ENCODE peak calls at places on chromosomes 3 and 15, in four cellular contexts. A is NCI-H460, O is cardiac muscle cell, F is iPS-NIHi11. B is an unnamed sample.

GRCh38 chr3:146814601-146815315 is 209.6 kb upstream of the PLSCR5 start:
- DNase-seq in A (no peak), F (no peak), O (no peak), B (no peak)

GRCh38 chr15:101045236-101045646 is 126.1 kb downstream of the LRRK1 start:
- DNase-seq in F (no peak), O (no peak), A (no peak), B (no peak)

GRCh38 chr3:197432407-197433127 is 123.2 kb downstream of the BDH1 start:
- DNase-seq in O (no peak), A (no peak), F (no peak), B (no peak)

GRCh38 chr3:192817506-192817905 is 90.2 kb upstream of the FGF12 start:
- DNase-seq in A (no peak), F (no peak), O (no peak), B (no peak)

GRCh38 chr3:17505856-17506255 is 236.6 kb downstream of the TBC1D5 start:
- DNase-seq in A (no peak), F (no peak), O (no peak), B (no peak)

GRCh38 chr3:127448161-127448561 is 142.4 kb downstream of the TPRA1 start:
- DNase-seq in F (peak; percentile 33), A (no peak), O (no peak), B (no peak)

GRCh38 chr3:59374091-59374490 is 324.3 kb upstream of the CFAP20DC start:
- DNase-seq in O (no peak), A (no peak), F (no peak), B (no peak)

GRCh38 chr3:156291269-156292123 is 171.1 kb downstream of the KCNAB1 start:
- DNase-seq in F (peak; percentile 57), O (peak; percentile 23), A (no peak), B (no peak)

GRCh38 chr15:100891316-100892012 is 11.8 kb downstream of the ALDH1A3 start:
- DNase-seq in F (peak; percentile 62), A (no peak), O (peak; percentile 34), B (no peak)

GRCh38 chr3:195802261-195802701 is 9.4 kb downstream of the MUC4 start:
- DNase-seq in A (no peak), F (no peak), O (no peak), B (no peak)

GRCh38 chr3:18767756-18768303 is 342.7 kb upstream of the SATB1 start:
- DNase-seq in O (no peak), A (no peak), F (no peak), B (no peak)

GRCh38 chr3:129002573-129003569 is 1.8 kb downstream of the EFCC1 start:
- DNase-seq in O (no peak), A (no peak), F (no peak), B (no peak)

GRCh38 chr3:11626084-11626463 is 17.6 kb downstream of the VGLL4 start:
- DNase-seq in O (no peak), F (no peak), A (no peak), B (no peak)

GRCh38 chr15:97504031-97504430 is 456.5 kb upstream of the ARRDC4 start:
- DNase-seq in F (no peak), A (no peak), O (no peak), B (no peak)

GRCh38 chr15:58771621-58772235 is 626 bp downstream of the MINDY2 start:
- DNase-seq in A (no peak), F (peak; percentile 70), O (no peak), B (no peak)

GRCh38 chr3:147735662-147736061 is 326.5 kb downstream of the ZIC1 start:
- DNase-seq in O (no peak), A (no peak), F (no peak), B (no peak)

GRCh38 chr15:45205192-45205591 is 17.4 kb upstream of the SHF start:
- DNase-seq in A (peak; percentile 58), O (peak; percentile 85), F (peak; percentile 76), B (peak; percentile 32)

GRCh38 chr15:68380456-68380855 is 51.5 kb downstream of the ITGA11 start:
- DNase-seq in O (no peak), F (no peak), A (no peak), B (no peak)

GRCh38 chr3:61236556-61236955 is 14.7 kb downstream of the FHIT start:
- DNase-seq in F (no peak), A (no peak), O (no peak), B (no peak)

GRCh38 chr15:62413147-62413546 is 248.1 kb upstream of the C2CD4B start:
- DNase-seq in A (no peak), F (no peak), O (no peak), B (no peak)

GRCh38 chr15:59553879-59554735 is 57.5 kb upstream of the GCNT3 start:
- DNase-seq in F (no peak), O (no peak), A (no peak), B (no peak)

GRCh38 chr15:52567886-52568568 is 803 bp downstream of the ARPP19 start:
- DNase-seq in F (peak; percentile 34), O (no peak), A (no peak), B (peak; percentile 25)

GRCh38 chr15:74529911-74530310 is 11.1 kb upstream of the ARID3B start:
- DNase-seq in A (no peak), O (no peak), F (no peak), B (no peak)

GRCh38 chr3:157079677-157080369 is 80.1 kb downstream of the CCNL1 start:
- DNase-seq in A (no peak), F (no peak), O (no peak), B (no peak)

GRCh38 chr15:23877502-23878412 is 190.7 kb upstream of the NDN start:
- DNase-seq in A (no peak), F (peak; percentile 66), O (peak; percentile 81), B (no peak)

GRCh38 chr15:81942157-81942556 is 103.7 kb downstream of the MEX3B start:
- DNase-seq in F (no peak), A (no peak), O (no peak), B (no peak)

GRCh38 chr3:89851974-89852621 is 744.7 kb downstream of the EPHA3 start:
- DNase-seq in F (peak; percentile 76), O (peak; percentile 88), A (peak; percentile 27), B (no peak)

GRCh38 chr3:59708202-59708601 is 658.4 kb upstream of the CFAP20DC start:
- DNase-seq in O (no peak), A (no peak), F (no peak), B (no peak)

GRCh38 chr3:45909542-45909941 is 23.2 kb downstream of the CCR9 start:
- DNase-seq in O (no peak), F (no peak), A (no peak), B (no peak)

GRCh38 chr15:80699981-80700380 is 4.9 kb downstream of the ABHD17C start:
- DNase-seq in F (no peak), O (no peak), A (no peak), B (no peak)

GRCh38 chr3:20194793-20195460 is 8.9 kb upstream of the SGO1 start:
- DNase-seq in O (no peak), F (no peak), A (no peak), B (no peak)

GRCh38 chr15:69462493-69463181 is 10.0 kb downstream of the RPLP1 start:
- DNase-seq in F (peak; percentile 94), A (peak; percentile 95), O (peak; percentile 97), B (peak; percentile 80)

GRCh38 chr3:137866933-137867332 is 102.8 kb downstream of the SOX14 start:
- DNase-seq in A (no peak), F (peak; percentile 20), O (no peak), B (no peak)

GRCh38 chr3:68017069-68017468 is 362.7 kb upstream of the SUCLG2 start:
- DNase-seq in O (no peak), F (no peak), A (no peak), B (no peak)

GRCh38 chr3:40299721-40300335 is 9.7 kb upstream of the EIF1B start:
- DNase-seq in F (no peak), A (peak; percentile 30), O (no peak), B (no peak)

GRCh38 chr15:47820780-47821319 is 103.5 kb downstream of the SEMA6D start:
- DNase-seq in O (no peak), F (no peak), A (no peak), B (no peak)

GRCh38 chr15:73321496-73322344 is 47.0 kb downstream of the HCN4 start:
- DNase-seq in O (no peak), A (no peak), F (no peak), B (no peak)

GRCh38 chr3:8166013-8166412 is 335.6 kb upstream of the LMCD1 start:
- DNase-seq in F (no peak), O (no peak), A (no peak), B (no peak)

GRCh38 chr3:4207672-4208071 is 95.5 kb upstream of the SETMAR start:
- DNase-seq in O (no peak), A (no peak), F (no peak), B (no peak)